ENCODE peak calls at places on chromosomes 2 and 18, in ten cellular contexts. F is glutamatergic neuron, N is heart left ventricle, A is cortex of kidney, C is kidney epithelial cell, L is posterior cingulate gyrus, R is amniotic stem cell, Y is suprapubic skin, Z is neuronal stem cell, H is HT-29. X is an unnamed sample.

GRCh38 chr18:50917021-50917420 is 38.1 kb downstream of the ME2 start:
- DNase-seq in H (no peak), C (no peak), Y (no peak), A (no peak), Z (no peak), L (no peak), R (no peak), N (no peak), F (no peak), X (no peak)

GRCh38 chr2:134819334-134819733 is 19.1 kb upstream of the ACMSD start:
- DNase-seq in H (no peak), Z (no peak), Y (no peak), A (no peak), N (no peak), C (peak), F (no peak), L (no peak), R (peak), X (no peak)

GRCh38 chr18:77857926-77858325 is 608.3 kb downstream of the GALR1 start:
- DNase-seq in H (no peak), A (no peak), F (no peak), Y (no peak), C (no peak), L (no peak), N (no peak), R (no peak), Z (no peak), X (no peak)

GRCh38 chr2:199798881-199799580 is 52.0 kb downstream of the FTCDNL1 start:
- DNase-seq in F (no peak), N (no peak), Z (no peak), R (no peak), C (no peak), A (no peak), H (no peak), Y (no peak), L (peak), X (no peak)

GRCh38 chr2:216765810-216766259 is 70.5 kb upstream of the IGFBP5 start:
- DNase-seq in C (no peak), R (no peak), H (no peak), L (no peak), F (peak), A (no peak), Z (peak), N (peak), Y (no peak), X (no peak)

GRCh38 chr2:215830313-215830712 is 183.0 kb downstream of the MREG start:
- DNase-seq in R (no peak), F (peak), Z (no peak), L (no peak), N (peak), A (no peak), Y (no peak), C (peak), H (no peak), X (peak)

GRCh38 chr18:50268022-50268747 is 1.9 kb upstream of the CFAP53 start:
- DNase-seq in L (no peak), F (peak), R (no peak), N (peak), H (no peak), C (no peak), Z (peak), Y (no peak), A (peak), X (peak)

GRCh38 chr2:240202616-240203015 is 62.2 kb upstream of the OTOS start:
- DNase-seq in L (no peak), R (no peak), N (no peak), Y (no peak), H (no peak), F (no peak), C (no peak), Z (no peak), A (no peak), X (no peak)

GRCh38 chr18:14781671-14782070 is 33.7 kb downstream of the ANKRD30B start:
- DNase-seq in R (no peak), H (peak), A (no peak), Y (no peak), Z (peak), L (no peak), N (no peak), C (no peak), F (no peak), X (peak)

GRCh38 chr2:220434365-220434764 is 806.9 kb downstream of the SLC4A3 start:
- DNase-seq in C (no peak), L (no peak), H (no peak), F (no peak), R (no peak), Z (no peak), A (no peak), Y (no peak), N (no peak), X (no peak)

GRCh38 chr2:26970928-26971627 is 641 bp downstream of the MAPRE3 start:
- DNase-seq in L (no peak), Y (no peak), Z (peak), C (no peak), F (peak), N (no peak), A (no peak), R (no peak), H (peak), X (no peak)

GRCh38 chr2:26934985-26935384 is 35.5 kb upstream of the MAPRE3 start:
- DNase-seq in C (no peak), L (no peak), R (no peak), Y (no peak), N (no peak), A (no peak), H (no peak), Z (no peak), F (no peak), X (no peak)

GRCh38 chr2:212494413-212495020 is 44.1 kb downstream of the ERBB4 start:
- DNase-seq in F (no peak), R (no peak), A (no peak), Z (no peak), H (peak), N (no peak), C (peak), L (no peak), Y (no peak), X (no peak)

GRCh38 chr18:6431659-6432318 is 17.1 kb upstream of the L3MBTL4 start:
- DNase-seq in Z (no peak), L (no peak), C (no peak), A (no peak), N (no peak), F (no peak), R (no peak), H (no peak), Y (no peak), X (no peak)

GRCh38 chr2:203534486-203535077 is 519 bp downstream of the RAPH1 start:
- DNase-seq in R (no peak), A (no peak), N (peak), H (peak), Z (no peak), Y (no peak), L (peak), F (no peak), C (no peak), X (no peak)

GRCh38 chr2:182553483-182553882 is 126.6 kb upstream of the PDE1A start:
- DNase-seq in C (no peak), Z (no peak), A (no peak), H (no peak), Y (no peak), F (no peak), R (no peak), L (no peak), N (no peak), X (no peak)

X was measured in small intestine.